ENCODE peak calls at places on chromosomes 6 and 20, in six cellular contexts. G is stimulated activated CD8-positive, alpha-beta memory T cell treated with anti-CD3 and anti-CD28 coated beads, Interleukin-7, amount 100 ng/mL, for 1 hour; C is HEK293T; K is iPS-NIHi11; R is stimulated activated CD4-positive, alpha-beta T cell treated with anti-CD3 and anti-CD28 coated beads, TNF-alpha, amount 100 ng/mL, for 24 hours; M is islet precursor cell. O is an unnamed sample.

GRCh38 chr6:128233501-128233900 is 286.9 kb downstream of the PTPRK start:
- DNase-seq in G (no peak), C (no peak), K (no peak), R (no peak), M (no peak), O (no peak)

GRCh38 chr6:43766964-43767461 is 3.0 kb upstream of the VEGFA start:
- DNase-seq in G (no peak), C (no peak), K (no peak), R (no peak), M (no peak), O (no peak)

GRCh38 chr20:57667924-57668782 is 41.7 kb downstream of the PMEPA1 start:
- DNase-seq in G (no peak), C (no peak), K (no peak), R (no peak), M (no peak), O (no peak)

GRCh38 chr6:134267917-134268361 is 50.0 kb downstream of the SGK1 start:
- DNase-seq in G (no peak), C (peak; percentile 35), K (peak; percentile 58), R (no peak), M (peak; percentile 93), O (no peak)

GRCh38 chr6:111802720-111803119 is 70.5 kb downstream of the FYN start:
- DNase-seq in G (no peak), C (no peak), K (no peak), R (no peak), M (no peak), O (no peak)

GRCh38 chr6:80382796-80383195 is 276.3 kb downstream of the BCKDHB start:
- DNase-seq in G (no peak), C (no peak), K (no peak), R (no peak), M (no peak), O (no peak)

GRCh38 chr6:7646394-7646793 is 56.4 kb downstream of the SNRNP48 start:
- DNase-seq in G (no peak), C (no peak), K (no peak), R (no peak), M (no peak), O (no peak)

GRCh38 chr6:79421707-79422484 is 115.3 kb downstream of the LCA5 start:
- DNase-seq in G (no peak), C (no peak), K (no peak), R (no peak), M (no peak), O (peak; percentile 18)

GRCh38 chr6:24720131-24720603 is 1.2 kb upstream of the C6orf62 start:
- DNase-seq in G (peak; percentile 64), C (peak; percentile 32), K (peak; percentile 46), R (peak; percentile 75), M (peak; percentile 60), O (no peak)

GRCh38 chr20:39823239-39823638 is 861.1 kb downstream of the DHX35 start:
- DNase-seq in G (no peak), C (no peak), K (no peak), R (no peak), M (peak; percentile 96), O (no peak)

GRCh38 chr20:62641749-62642665 is at the start of gene SLCO4A1:
- DNase-seq in G (peak; percentile 68), C (peak; percentile 84), K (peak; percentile 86), R (peak; percentile 88), M (peak; percentile 81), O (peak; percentile 89)

GRCh38 chr6:123372737-123373136 is 264.0 kb downstream of the TRDN start:
- DNase-seq in G (no peak), C (no peak), K (no peak), R (no peak), M (no peak), O (no peak)

GRCh38 chr6:14074723-14075503 is 42.7 kb upstream of the CD83 start:
- DNase-seq in G (no peak), C (no peak), K (no peak), R (no peak), M (peak; percentile 67), O (no peak)

O was measured in NCI-H1930.